ENCODE peak calls at places on chromosomes 5 and 9, in four cellular contexts. Z is iPS-NIHi11; R is activated effector memory CD4-positive, alpha-beta T cell treated with Interleukin-2 at 50 U/mL for 16 hours; N is GM06990. V is an unnamed sample.

GRCh38 chr5:137252513-137252912 is 246.6 kb downstream of the SPOCK1 start:
- DNase-seq in Z (no peak), R (no peak), N (no peak), V (no peak)

GRCh38 chr5:180844858-180845257 is 16.2 kb downstream of the ZFP62 start:
- DNase-seq in Z (no peak), R (no peak), N (no peak), V (no peak)

GRCh38 chr5:139960723-139961383 is 82.2 kb downstream of the NRG2 start:
- DNase-seq in Z (no peak), R (no peak), N (peak), V (no peak)

GRCh38 chr9:99666571-99666970 is 155.1 kb upstream of the NR4A3 start:
- DNase-seq in Z (no peak), R (no peak), N (no peak), V (no peak)

GRCh38 chr5:37723147-37723961 is 116.5 kb downstream of the GDNF start:
- DNase-seq in Z (peak), R (no peak), N (no peak), V (no peak)

GRCh38 chr5:1736065-1736464 is 63.6 kb downstream of the MRPL36 start:
- DNase-seq in Z (peak), R (no peak), N (no peak), V (no peak)

GRCh38 chr9:121718501-121718900 is 67.1 kb downstream of the DAB2IP start:
- DNase-seq in Z (no peak), R (no peak), N (no peak), V (no peak)

GRCh38 chr5:1757511-1757910 is 42.1 kb downstream of the MRPL36 start:
- DNase-seq in Z (no peak), R (no peak), N (no peak), V (no peak)

GRCh38 chr9:114677418-114677817 is 4.6 kb downstream of the TEX48 start:
- DNase-seq in Z (peak), R (no peak), N (no peak), V (no peak)

V was measured in activated T-helper 1 cell treated with Interleukin-2 at 50 U/mL for 16 hours.